ENCODE peak calls at places on chromosome 18, in five cellular contexts. W is central memory CD4-positive, alpha-beta T cell; D is stimulated activated CD4-positive, alpha-beta T cell treated with anti-CD3 and anti-CD28 coated beads, TNF-alpha, amount 100 ng/mL, for 4 hours; A is C1 segment of cervical spinal cord; Y is NCI-H2171. U is an unnamed sample.

GRCh38 chr18:48236822-48237221 is 172.4 kb downstream of the ZBTB7C start:
- DNase-seq in A (no peak), W (no peak), Y (no peak), D (no peak), U (no peak)

GRCh38 chr18:68769423-68769822 is 28.5 kb upstream of the CCDC102B start:
- DNase-seq in Y (no peak), D (no peak), A (no peak), W (no peak), U (no peak)

GRCh38 chr18:58536534-58537271 is 92.2 kb downstream of the ALPK2 start:
- DNase-seq in A (no peak), Y (no peak), W (no peak), D (no peak), U (no peak)

GRCh38 chr18:9599328-9599727 is 15.0 kb downstream of the PPP4R1 start:
- DNase-seq in D (no peak), Y (no peak), A (no peak), W (no peak), U (no peak)

GRCh38 chr18:46310258-46310657 is 206.1 kb downstream of the HAUS1 start:
- DNase-seq in Y (no peak), D (no peak), A (no peak), W (no peak), U (no peak)

GRCh38 chr18:24704921-24705620 is 244.6 kb downstream of the HRH4 start:
- DNase-seq in Y (peak; percentile 84), D (no peak), W (no peak), A (no peak), U (no peak)

GRCh38 chr18:57428221-57429150 is 6.7 kb upstream of the ONECUT2 start:
- DNase-seq in Y (no peak), A (no peak), W (no peak), D (no peak), U (peak; percentile 46)

GRCh38 chr18:79575891-79576685 is 103.5 kb upstream of the CTDP1 start:
- DNase-seq in Y (no peak), D (no peak), A (no peak), W (no peak), U (peak; percentile 10)

GRCh38 chr18:74832999-74833398 is 235.3 kb downstream of the ZNF407 start:
- DNase-seq in A (no peak), Y (no peak), D (no peak), W (no peak), U (no peak)

GRCh38 chr18:42447688-42448087 is 492.7 kb downstream of the PIK3C3 start:
- DNase-seq in Y (no peak), A (no peak), D (no peak), W (no peak), U (no peak)

GRCh38 chr18:34857310-34857709 is 147.2 kb downstream of the DTNA start:
- DNase-seq in D (no peak), A (no peak), Y (no peak), W (no peak), U (no peak)

GRCh38 chr18:78623142-78623541 is 356.5 kb upstream of the SALL3 start:
- DNase-seq in D (no peak), W (no peak), A (no peak), Y (no peak), U (no peak)

GRCh38 chr18:74819433-74820059 is 221.9 kb downstream of the ZNF407 start:
- DNase-seq in Y (no peak), D (no peak), A (no peak), W (no peak), U (peak; percentile 67)

GRCh38 chr18:35000457-35000856 is 40.8 kb upstream of the MAPRE2 start:
- DNase-seq in A (no peak), Y (no peak), W (no peak), D (no peak), U (no peak)

GRCh38 chr18:41695441-41695840 is 259.6 kb upstream of the PIK3C3 start:
- DNase-seq in W (no peak), Y (no peak), A (no peak), D (no peak), U (no peak)

GRCh38 chr18:62682396-62682795 is 32.9 kb upstream of the PHLPP1 start:
- DNase-seq in D (no peak), W (no peak), A (no peak), Y (no peak), U (no peak)

GRCh38 chr18:52163478-52163877 is 176.5 kb upstream of the DCC start:
- DNase-seq in Y (no peak), D (no peak), W (no peak), A (no peak), U (no peak)

GRCh38 chr18:5295231-5295920 is at the start of gene ZBTB14:
- DNase-seq in W (peak; percentile 76), Y (peak; percentile 73), D (peak; percentile 51), A (peak; percentile 81), U (peak; percentile 76)

GRCh38 chr18:44802508-44802907 is 121.8 kb downstream of the SETBP1 start:
- DNase-seq in Y (no peak), W (no peak), A (no peak), D (no peak), U (no peak)

GRCh38 chr18:33421225-33421624 is 19.3 kb downstream of the CCDC178 start:
- DNase-seq in Y (no peak), D (no peak), A (no peak), W (no peak), U (no peak)

GRCh38 chr18:26342646-26343045 is 116.4 kb downstream of the TAF4B start:
- DNase-seq in Y (no peak), D (no peak), W (no peak), A (no peak), U (no peak)

GRCh38 chr18:60753753-60754152 is 381.2 kb upstream of the MC4R start:
- DNase-seq in W (no peak), Y (no peak), A (no peak), D (no peak), U (no peak)

GRCh38 chr18:39871976-39872375 is 2083.1 kb upstream of the PIK3C3 start:
- DNase-seq in D (no peak), Y (no peak), W (no peak), A (no peak), U (no peak)

GRCh38 chr18:6284300-6284699 is 130.4 kb downstream of the L3MBTL4 start:
- DNase-seq in Y (no peak), A (no peak), D (no peak), W (no peak), U (no peak)

GRCh38 chr18:55316615-55317184 is 271.3 kb downstream of the TCF4 start:
- DNase-seq in D (no peak), W (no peak), Y (no peak), A (no peak), U (no peak)

GRCh38 chr18:26978812-26979341 is 113.4 kb upstream of the AQP4 start:
- DNase-seq in Y (no peak), A (no peak), W (no peak), D (no peak), U (no peak)

GRCh38 chr18:25299899-25300298 is 52.1 kb downstream of the ZNF521 start:
- DNase-seq in A (no peak), Y (no peak), W (no peak), D (no peak), U (no peak)

GRCh38 chr18:66495844-66496243 is 108.0 kb downstream of the CDH19 start:
- DNase-seq in D (no peak), W (no peak), Y (peak; percentile 61), A (peak; percentile 45), U (peak; percentile 88)

GRCh38 chr18:74351354-74351753 is 35.7 kb downstream of the C18orf63 start:
- DNase-seq in D (no peak), W (no peak), Y (no peak), A (no peak), U (no peak)

GRCh38 chr18:9608298-9608697 is 6.1 kb downstream of the PPP4R1 start:
- DNase-seq in W (no peak), D (no peak), A (no peak), Y (no peak), U (no peak)

GRCh38 chr18:2913398-2914005 is 66.7 kb downstream of the EMILIN2 start:
- DNase-seq in Y (no peak), W (no peak), D (no peak), A (no peak), U (no peak)

GRCh38 chr18:58216071-58216471 is 172.0 kb downstream of the NEDD4L start:
- DNase-seq in A (no peak), D (no peak), Y (no peak), W (no peak), U (no peak)

GRCh38 chr18:393558-393957 is 106.9 kb downstream of the COLEC12 start:
- DNase-seq in Y (no peak), W (no peak), A (no peak), D (no peak), U (no peak)

GRCh38 chr18:35478520-35479435 is 19.0 kb downstream of the INO80C start:
- DNase-seq in D (peak; percentile 14), W (no peak), Y (no peak), A (no peak), U (no peak)

GRCh38 chr18:32425466-32425865 is 45.2 kb downstream of the GAREM1 start:
- DNase-seq in W (no peak), Y (no peak), D (no peak), A (no peak), U (no peak)

U was measured in glutamatergic neuron.